ENCODE peak calls at places on chromosomes 1 and 21, in ten cellular contexts. G is uterus, I is lung, H is transverse colon, Z is cardiac muscle cell, T is pancreas, A is body of pancreas, N is H9, S is A549, X is heart right ventricle. R is an unnamed sample.

GRCh38 chr1:221439734-221440436 is 302.0 kb downstream of the DUSP10 start:
- DNase-seq in S (peak; percentile 83), G (no peak), Z (peak; percentile 92), I (no peak), N (no peak), A (no peak), T (no peak), H (no peak), X (peak; percentile 3), R (no peak)

GRCh38 chr1:12019858-12020509 is 686 bp downstream of the MIIP start:
- DNase-seq in N (no peak), H (no peak), G (no peak), S (peak; percentile 20), X (no peak), Z (peak; percentile 56), T (no peak), A (no peak), I (peak; percentile 40), R (peak; percentile 22)

GRCh38 chr1:110151175-110151715 is 951 bp downstream of the SLC6A17 start:
- DNase-seq in Z (no peak), N (peak; percentile 35), G (no peak), T (no peak), X (no peak), H (no peak), A (no peak), I (no peak), S (no peak), R (no peak)

GRCh38 chr1:30704271-30704670 is 19.1 kb downstream of the MATN1 start:
- DNase-seq in I (no peak), G (peak; percentile 82), X (no peak), H (no peak), T (no peak), S (no peak), Z (peak; percentile 19), N (no peak), A (no peak), R (no peak)

GRCh38 chr1:16413191-16413590 is 24.0 kb downstream of the SPATA21 start:
- DNase-seq in G (no peak), N (no peak), H (no peak), Z (no peak), I (no peak), A (no peak), X (no peak), T (no peak), S (no peak), R (no peak)

GRCh38 chr1:44014365-44015104 is 16.7 kb downstream of the SLC6A9 start:
- DNase-seq in G (no peak), A (no peak), N (no peak), X (no peak), I (no peak), H (peak; percentile 68), Z (no peak), S (no peak), T (no peak), R (no peak)

GRCh38 chr1:154809436-154810413 is 60.4 kb downstream of the KCNN3 start:
- DNase-seq in G (peak; percentile 72), N (no peak), S (no peak), Z (peak; percentile 49), I (no peak), H (no peak), X (no peak), A (no peak), T (no peak), R (no peak)

GRCh38 chr1:40132383-40133121 is 28.6 kb upstream of the RLF start:
- DNase-seq in G (no peak), Z (peak; percentile 21), A (no peak), T (no peak), N (no peak), X (no peak), H (no peak), I (no peak), S (no peak), R (no peak)

GRCh38 chr1:181349512-181349911 is 133.8 kb upstream of the CACNA1E start:
- DNase-seq in T (no peak), H (no peak), Z (no peak), I (no peak), G (no peak), N (no peak), X (no peak), S (no peak), A (no peak), R (no peak)

GRCh38 chr1:33420870-33421775 is 9.8 kb downstream of the PHC2 start:
- DNase-seq in T (no peak), Z (peak; percentile 43), A (no peak), I (no peak), X (no peak), N (no peak), G (no peak), H (no peak), S (no peak), R (no peak)

GRCh38 chr1:115364044-115364775 is 26.2 kb upstream of the NGF start:
- DNase-seq in H (no peak), G (no peak), T (no peak), S (no peak), A (no peak), N (no peak), X (peak; percentile 46), Z (peak; percentile 52), I (no peak), R (no peak)

GRCh38 chr1:225689882-225690459 is 37.0 kb upstream of the ENAH start:
- DNase-seq in S (no peak), N (no peak), I (no peak), A (no peak), H (no peak), X (no peak), Z (no peak), G (no peak), T (no peak), R (no peak)

GRCh38 chr1:225693085-225693698 is 40.3 kb upstream of the ENAH start:
- DNase-seq in S (no peak), Z (no peak), X (no peak), N (no peak), A (no peak), G (no peak), I (no peak), T (no peak), H (no peak), R (no peak)

GRCh38 chr1:225691861-225692516 is 39.1 kb upstream of the ENAH start:
- DNase-seq in A (no peak), G (no peak), Z (peak; percentile 93), X (no peak), N (no peak), H (no peak), I (no peak), S (no peak), T (no peak), R (no peak)

GRCh38 chr1:225692517-225692879 is 39.6 kb upstream of the ENAH start:
- DNase-seq in G (no peak), Z (no peak), A (no peak), H (no peak), S (no peak), N (no peak), X (no peak), T (no peak), I (no peak), R (no peak)

DNA sequence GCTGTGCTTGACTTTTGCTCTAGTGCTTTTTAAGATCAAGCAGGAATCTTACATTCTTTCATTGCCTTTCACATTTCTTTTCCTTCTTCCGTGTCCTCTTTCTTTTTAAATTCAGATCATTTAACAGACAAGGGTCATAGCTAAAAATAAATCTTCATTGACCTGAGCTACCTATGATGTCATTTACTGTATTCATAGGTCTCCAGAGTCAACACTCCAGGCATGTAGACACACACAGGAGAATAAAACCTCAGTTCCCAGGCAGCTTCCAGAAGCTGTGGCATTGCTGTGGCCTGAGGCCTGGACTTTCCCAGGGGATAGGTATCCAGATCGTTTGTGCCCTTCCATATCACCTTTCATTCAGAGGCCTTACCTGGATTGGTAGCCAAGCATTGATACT is 38.5 kb upstream of the ENAH start:
- DNase-seq in A (peak; percentile 51), Z (no peak), I (no peak), G (no peak), T (no peak), X (no peak), N (no peak), S (peak; percentile 59), H (no peak), R (no peak)
- H3K27ac ChIP-seq in A (peak overlapping the region; percentile 86), Z (no peak overlapping the region), I (no peak overlapping the region), G (no peak overlapping the region), T (peak overlapping the region; percentile 17), X (no peak overlapping the region), N (no peak overlapping the region), S (peak overlapping the region; percentile 52), H (no peak overlapping the region), R (peak overlapping the region; percentile 10)

GRCh38 chr1:248183996-248184395 is 9.4 kb downstream of the OR2M2 start:
- DNase-seq in N (no peak), I (no peak), H (no peak), A (no peak), S (no peak), T (no peak), X (no peak), G (no peak), Z (no peak), R (no peak)
- H3K9me3 ChIP-seq in N (peaks cover 44% of the 10 kb centered on the region), I (peaks cover 4% of the 10 kb centered on the region), H (no peaks in the 10 kb centered on the region), A (no peaks in the 10 kb centered on the region), S (no peaks in the 10 kb centered on the region), T (no peaks in the 10 kb centered on the region), X (no peaks in the 10 kb centered on the region), G (no peaks in the 10 kb centered on the region), Z (no peaks in the 10 kb centered on the region), R (peaks cover 42% of the 10 kb centered on the region)

GRCh38 chr1:22654692-22655091 is 1.7 kb downstream of the C1QB start:
- DNase-seq in H (no peak), Z (no peak), X (no peak), G (no peak), A (no peak), N (peak; percentile 61), I (no peak), S (peak; percentile 45), T (no peak), R (no peak)
- TF ChIP-seq CTCF in H (no peak), Z (no peak), X (no peak), G (no peak), A (no peak), N (peak; percentile 55), I (no peak), S (no peak), T (no peak), R (no peak)

GRCh38 chr21:39149008-39149407 is 34.2 kb downstream of the PSMG1 start:
- DNase-seq in G (no peak), H (no peak), N (no peak), I (no peak), T (no peak), S (no peak), X (no peak), Z (no peak), A (no peak), R (no peak)

GRCh38 chr21:39142972-39143371 is 40.3 kb downstream of the PSMG1 start:
- DNase-seq in N (no peak), I (no peak), S (no peak), X (no peak), H (no peak), G (no peak), T (no peak), Z (no peak), A (no peak), R (no peak)

GRCh38 chr21:39141502-39141901 is 41.7 kb downstream of the PSMG1 start:
- DNase-seq in S (no peak), H (peak; percentile 30), A (no peak), N (no peak), T (no peak), I (no peak), G (no peak), X (no peak), Z (peak; percentile 20), R (no peak)

GRCh38 chr21:39149882-39150281 is 33.4 kb downstream of the PSMG1 start:
- DNase-seq in A (no peak), Z (no peak), H (no peak), X (no peak), N (no peak), S (no peak), T (no peak), I (no peak), G (no peak), R (no peak)

GRCh38 chr21:39144191-39144590 is 39.1 kb downstream of the PSMG1 start:
- DNase-seq in X (no peak), H (no peak), A (no peak), G (no peak), Z (no peak), S (peak; percentile 25), I (no peak), N (no peak), T (no peak), R (no peak)
- H3K27ac ChIP-seq in X (no peak overlapping the region), H (no peak overlapping the region), A (no peak overlapping the region), G (no peak overlapping the region), Z (no peak overlapping the region), S (no peak overlapping the region), I (no peak overlapping the region), N (no peak overlapping the region), T (no peak overlapping the region), R (no peak overlapping the region)